ENCODE peak calls at places on chromosomes 12 and 14, in four cellular contexts. P is suprapubic skin, X is right lobe of liver, D is transverse colon. F is an unnamed sample.

GRCh38 chr12:6647083-6647604 is at the start of gene ACRBP:
- DNase-seq in P (no peak), X (peak; percentile 82), D (peak; percentile 86), F (peak; percentile 75)

GRCh38 chr14:103109789-103110415 is 13.4 kb upstream of the TNFAIP2 start:
- DNase-seq in X (peak; percentile 53), P (no peak), D (peak; percentile 48), F (no peak)

GRCh38 chr12:97643961-97644360 is 181.4 kb downstream of the RMST start:
- DNase-seq in X (no peak), P (no peak), D (no peak), F (no peak)

GRCh38 chr12:43835656-43836454 is at the start of gene TMEM117:
- DNase-seq in D (peak; percentile 72), X (peak; percentile 78), P (peak; percentile 90), F (peak; percentile 47)

GRCh38 chr14:104971447-104972240 is 6.5 kb downstream of the AHNAK2 start:
- DNase-seq in D (no peak), X (no peak), P (peak; percentile 78), F (no peak)

GRCh38 chr12:4024701-4025419 is 151.7 kb upstream of the PARP11 start:
- DNase-seq in X (no peak), D (no peak), P (no peak), F (no peak)

GRCh38 chr12:52519826-52520662 is at the start of gene KRT5:
- DNase-seq in X (no peak), D (no peak), P (no peak), F (no peak)

GRCh38 chr12:132344181-132344580 is 14.8 kb upstream of the GALNT9 start:
- DNase-seq in P (no peak), X (no peak), D (no peak), F (no peak)

GRCh38 chr12:64006211-64006610 is 161.7 kb downstream of the SRGAP1 start:
- DNase-seq in D (no peak), P (no peak), X (no peak), F (no peak)

GRCh38 chr14:105855893-105856675 is 329.7 kb downstream of the TMEM121 start:
- DNase-seq in D (peak; percentile 7), X (no peak), P (peak; percentile 69), F (no peak)

GRCh38 chr12:14948672-14949071 is 10.3 kb upstream of the ERP27 start:
- DNase-seq in D (peak; percentile 34), P (no peak), X (no peak), F (no peak)

GRCh38 chr14:65446159-65446558 is 33.6 kb downstream of the FUT8 start:
- DNase-seq in P (no peak), D (no peak), X (no peak), F (no peak)

GRCh38 chr14:94907626-94908261 is 137.8 kb upstream of the GSC start:
- DNase-seq in X (no peak), D (no peak), P (no peak), F (no peak)

GRCh38 chr12:113250045-113250444 is 28.8 kb downstream of the TPCN1 start:
- DNase-seq in P (no peak), X (no peak), D (no peak), F (no peak)
- H3K27ac ChIP-seq in P (no peak overlapping the region), X (no peak overlapping the region), D (no peak overlapping the region), F (peak overlapping the region; percentile 84)

DNA sequence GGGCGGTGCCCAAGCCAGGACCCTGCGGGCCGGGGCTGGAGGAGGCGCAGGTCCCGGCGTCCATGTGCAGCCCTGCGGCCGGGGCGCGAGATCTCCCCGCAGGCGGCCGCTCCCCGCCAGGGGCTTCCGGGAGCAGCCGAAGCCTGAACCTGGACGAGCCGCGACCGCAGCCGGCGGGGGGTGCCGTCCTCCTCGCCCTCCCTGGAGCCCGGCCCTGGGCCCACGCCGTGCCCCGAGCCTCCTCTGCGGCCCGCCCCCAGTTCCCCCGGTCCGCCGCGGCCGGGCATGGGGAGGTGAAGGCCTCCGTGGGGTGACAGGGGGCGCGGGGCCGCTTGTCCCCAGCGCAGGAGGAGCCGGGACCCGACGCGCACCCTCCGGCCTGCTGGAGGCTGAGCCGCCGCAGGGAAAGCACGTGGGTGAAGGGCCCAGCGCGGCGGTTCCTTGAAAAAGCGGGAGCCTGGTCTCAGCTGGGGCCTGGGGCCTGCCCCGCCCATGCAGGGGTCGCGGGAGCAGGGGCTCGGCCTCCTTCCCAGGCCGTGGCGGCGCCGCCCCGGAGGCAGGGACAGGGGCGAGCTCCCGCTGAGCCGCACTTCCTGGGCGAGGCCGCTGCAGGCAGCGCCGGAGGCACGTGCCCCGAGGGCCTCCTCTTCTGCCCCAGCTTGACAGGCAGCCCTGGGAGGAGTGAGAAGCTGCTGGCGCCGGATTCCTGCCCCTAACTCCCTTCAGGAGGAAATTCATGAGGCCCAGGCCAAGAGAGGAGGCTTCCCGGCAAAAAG is 55.6 kb upstream of the PPP2R5C start:
- DNase-seq in P (no peak), X (peak; percentile 62), D (peak; percentile 71), F (no peak)
- TF ChIP-seq CTCF in P (no peak), X (no peak), D (no peak), F (no peak)

GRCh38 chr12:62192486-62193250 is 67.5 kb upstream of the USP15 start:
- DNase-seq in P (no peak), D (peak; percentile 20), X (peak; percentile 49), F (peak; percentile 22)

GRCh38 chr12:62191747-62192485 is 68.3 kb upstream of the USP15 start:
- DNase-seq in X (peak; percentile 24), P (peak; percentile 78), D (no peak), F (peak; percentile 27)

GRCh38 chr12:62194031-62194430 is 66.2 kb upstream of the USP15 start:
- DNase-seq in P (no peak), D (no peak), X (no peak), F (no peak)

GRCh38 chr12:62196146-62196545 is 64.1 kb upstream of the USP15 start:
- DNase-seq in D (no peak), X (no peak), P (no peak), F (no peak)

DNA sequence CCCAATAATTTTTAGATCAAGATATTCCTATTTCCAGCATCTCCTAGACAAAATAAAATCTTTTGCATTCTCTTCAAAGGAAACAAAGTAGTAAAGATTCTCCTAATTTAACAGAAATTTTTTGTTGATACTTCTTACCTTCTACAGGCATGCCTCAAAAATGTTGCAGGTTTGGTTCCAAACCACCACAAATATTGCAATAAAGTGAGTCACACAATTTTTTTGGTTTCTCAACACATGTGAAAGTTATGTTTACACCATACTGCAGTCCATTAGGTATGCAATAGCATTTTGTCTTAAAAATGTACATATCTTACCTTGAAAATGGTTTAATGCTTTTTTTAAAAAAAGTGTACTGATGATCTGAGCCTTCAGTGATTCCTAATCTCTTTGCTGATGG is 65.6 kb upstream of the USP15 start:
- DNase-seq in D (no peak), P (no peak), X (no peak), F (no peak)
- H3K27ac ChIP-seq in D (no peak overlapping the region), P (no peak overlapping the region), X (no peak overlapping the region), F (no peak overlapping the region)

GRCh38 chr14:50860478-50861086 is 11.3 kb upstream of the ABHD12B start:
- DNase-seq in D (peak; percentile 88), X (peak; percentile 67), P (peak; percentile 91), F (peak; percentile 92)
- TF ChIP-seq CTCF in D (peak; percentile 80), X (peak; percentile 73), P (peak; percentile 35), F (peak; percentile 76)

GRCh38 chr14:89417469-89418225 is 614 bp upstream of the FOXN3 start:
- DNase-seq in P (peak; percentile 83), D (peak; percentile 60), X (peak; percentile 67), F (peak; percentile 55)
- H3K27ac ChIP-seq in P (peak overlapping the region; percentile 92), D (peak overlapping the region; percentile 87), X (peak overlapping the region; percentile 90), F (peak overlapping the region; percentile 87)

GRCh38 chr12:12381982-12382381 is 25.1 kb downstream of the BORCS5 start:
- DNase-seq in D (no peak), X (no peak), P (no peak), F (no peak)

GRCh38 chr12:12372946-12373722 is 16.3 kb downstream of the BORCS5 start:
- DNase-seq in X (no peak), P (no peak), D (no peak), F (no peak)

GRCh38 chr12:12380949-12381593 is 24.2 kb downstream of the BORCS5 start:
- DNase-seq in D (no peak), P (no peak), X (no peak), F (no peak)

GRCh38 chr12:12379831-12380730 is 23.2 kb downstream of the BORCS5 start:
- DNase-seq in P (no peak), X (no peak), D (no peak), F (no peak)

DNA sequence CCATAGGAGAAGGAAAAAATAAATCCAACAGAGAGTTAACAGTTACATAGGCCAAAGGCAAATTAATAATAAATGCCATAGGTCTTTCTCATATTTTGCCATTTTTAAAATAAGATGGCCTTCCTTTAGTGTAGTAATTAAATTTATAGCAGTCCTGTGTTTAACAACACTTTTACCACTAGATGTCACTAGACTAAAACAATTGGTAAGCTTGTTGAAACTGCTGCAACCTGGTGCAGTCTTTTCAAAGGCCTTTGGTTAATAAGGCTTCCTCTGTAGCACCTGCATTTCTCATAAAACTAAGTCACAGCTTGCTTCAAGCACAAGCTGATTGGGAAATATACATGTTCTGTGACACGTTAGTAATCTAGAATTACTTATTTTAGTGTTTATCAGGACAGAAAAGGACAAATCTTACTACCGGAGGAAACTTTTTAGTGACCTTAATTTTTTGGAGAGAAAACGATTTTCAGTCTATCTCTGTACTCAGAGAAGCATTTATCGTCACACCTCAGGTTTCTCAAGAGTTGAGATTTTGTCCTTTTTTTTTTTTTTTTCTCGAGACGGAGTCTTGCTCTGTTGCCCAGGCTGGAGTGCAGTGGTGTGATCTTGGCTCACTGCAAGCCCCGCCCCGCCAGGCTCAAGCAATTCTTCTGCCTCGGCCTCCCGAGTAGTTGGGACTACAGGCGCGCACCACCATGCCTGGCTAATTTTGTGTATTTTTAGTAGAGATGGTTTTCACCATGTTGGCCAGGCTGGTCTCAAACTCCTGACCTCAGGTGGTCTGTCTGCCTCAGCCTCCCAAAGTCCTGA is 20.0 kb downstream of the BORCS5 start:
- DNase-seq in P (no peak), X (no peak), D (no peak), F (no peak)
- TF ChIP-seq CTCF in P (peak; percentile 83), X (peak; percentile 78), D (peak; percentile 74), F (peak; percentile 81)

DNA sequence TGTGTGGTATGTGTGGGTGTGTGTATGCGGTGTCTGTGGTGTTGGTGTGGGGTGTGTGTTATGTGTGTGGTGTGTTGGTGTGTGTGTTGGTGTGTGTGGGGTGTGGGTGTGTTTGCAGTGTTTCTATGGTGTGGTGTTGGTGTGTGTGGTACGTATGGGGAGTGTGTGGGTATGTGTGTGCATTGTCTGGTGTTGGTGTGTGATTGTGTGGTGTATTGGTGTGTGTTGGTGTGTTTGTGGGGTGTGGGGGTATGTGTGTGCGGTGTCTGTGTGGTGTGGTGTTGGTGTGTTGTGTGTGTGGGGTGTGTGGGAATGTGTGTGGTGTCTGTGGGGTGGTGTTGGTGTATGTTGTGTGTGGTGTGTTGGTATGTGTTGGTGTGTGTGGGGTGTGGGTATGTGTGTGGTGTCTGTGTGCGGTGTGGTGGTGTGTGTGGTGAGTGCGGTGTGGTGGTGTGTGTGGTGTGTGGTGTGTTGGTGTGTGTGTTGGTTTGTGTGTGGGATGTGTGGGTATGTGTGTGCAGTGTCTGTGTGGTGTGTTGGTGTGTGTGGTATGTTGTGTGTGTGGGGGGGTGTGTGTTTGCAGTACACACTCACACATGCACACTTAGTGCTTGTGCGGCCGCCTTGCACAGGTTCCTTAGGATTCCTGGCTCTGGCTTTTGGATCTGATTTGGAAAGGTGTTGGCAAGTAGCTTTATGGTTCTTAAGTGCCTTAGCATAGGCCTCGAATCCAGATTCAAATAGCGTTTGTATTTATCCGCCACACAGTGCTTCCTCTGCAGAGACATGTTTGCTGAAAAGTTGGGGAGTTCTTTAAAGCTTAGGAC is 16.4 kb downstream of the MLXIP start:
- DNase-seq in P (no peak), D (no peak), X (no peak), F (no peak)
- H3K27ac ChIP-seq in P (peak overlapping the region; percentile 48), D (peak overlapping the region; percentile 84), X (no peak overlapping the region), F (no peak overlapping the region)

F was measured in dorsolateral prefrontal cortex.